ENCODE peak calls at places on chromosomes 11 and 22, in five cellular contexts. K, Z, S, C and H are unnamed samples.

GRCh38 chr22:44931077-44931540 is 78.7 kb downstream of the PHF21B start:
- DNase-seq in K (peak), Z (peak), S (peak), C (peak), H (peak)

GRCh38 chr11:101880208-101880607 is 34.6 kb upstream of the CEP126 start:
- DNase-seq in K (peak), Z (peak), S (no peak), C (peak), H (peak)

GRCh38 chr11:117985953-117986887 is at the start of gene IL10RA:
- DNase-seq in K (peak), Z (peak), S (peak), C (peak), H (peak)

GRCh38 chr11:2549491-2549875 is 104.7 kb downstream of the KCNQ1 start:
- DNase-seq in K (no peak), Z (no peak), S (peak), C (no peak), H (no peak)

GRCh38 chr11:112770487-112770886 is 190.7 kb upstream of the NCAM1 start:
- DNase-seq in K (no peak), Z (no peak), S (no peak), C (no peak), H (no peak)

GRCh38 chr11:19460718-19461405 is 220.1 kb upstream of the E2F8 start:
- DNase-seq in K (peak), Z (peak), S (peak), C (peak), H (no peak)

GRCh38 chr22:42565956-42566355 is 12.2 kb downstream of the SERHL2 start:
- DNase-seq in K (no peak), Z (no peak), S (no peak), C (no peak), H (no peak)

GRCh38 chr11:19989191-19989590 is 171.1 kb downstream of the DBX1 start:
- DNase-seq in K (peak), Z (no peak), S (no peak), C (no peak), H (no peak)

GRCh38 chr11:11279956-11280689 is 72.9 kb downstream of the CSNK2A3 start:
- DNase-seq in K (peak), Z (peak), S (no peak), C (no peak), H (peak)

GRCh38 chr11:91219501-91219900 is 996.7 kb upstream of the CHORDC1 start:
- DNase-seq in K (peak), Z (peak), S (no peak), C (no peak), H (peak)

GRCh38 chr22:36086170-36086490 is 57.5 kb upstream of the RBFOX2 start:
- DNase-seq in K (no peak), Z (no peak), S (no peak), C (no peak), H (no peak)

GRCh38 chr22:26903030-26903856 is 245.9 kb downstream of the MIAT start:
- DNase-seq in K (no peak), Z (no peak), S (peak), C (no peak), H (no peak)

GRCh38 chr11:46382644-46383403 is 1.4 kb downstream of the MDK start:
- DNase-seq in K (peak), Z (peak), S (no peak), C (peak), H (no peak)

GRCh38 chr11:57761301-57762234 is at the start of gene CTNND1:
- DNase-seq in K (peak), Z (peak), S (peak), C (peak), H (peak)

GRCh38 chr22:29737251-29738117 is 17.7 kb downstream of the CABP7 start:
- DNase-seq in K (no peak), Z (peak), S (no peak), C (no peak), H (no peak)

GRCh38 chr11:45774786-45775185 is 30.2 kb upstream of the SLC35C1 start:
- DNase-seq in K (no peak), Z (no peak), S (no peak), C (no peak), H (no peak)

GRCh38 chr11:96090711-96091110 is 166.8 kb upstream of the MTMR2 start:
- DNase-seq in K (peak), Z (peak), S (no peak), C (peak), H (peak)

GRCh38 chr11:75073459-75074190 is 23.1 kb downstream of the OR2AT4 start:
- DNase-seq in K (no peak), Z (no peak), S (no peak), C (no peak), H (no peak)
- TF ChIP-seq CTCF in K (no peak), Z (no peak), S (no peak), C (peak), H (no peak)

GRCh38 chr11:27119396-27119795 is 78.8 kb downstream of the BBOX1 start:
- DNase-seq in K (no peak), Z (no peak), S (no peak), C (no peak), H (no peak)

GRCh38 chr11:27120211-27120610 is 79.6 kb downstream of the BBOX1 start:
- DNase-seq in K (no peak), Z (peak), S (no peak), C (peak), H (peak)

GRCh38 chr11:27124514-27125264 is 84.1 kb downstream of the BBOX1 start:
- DNase-seq in K (peak), Z (peak), S (no peak), C (peak), H (peak)
- TF ChIP-seq CTCF in K (peak), Z (no peak), S (peak), C (peak), H (peak)

DNA sequence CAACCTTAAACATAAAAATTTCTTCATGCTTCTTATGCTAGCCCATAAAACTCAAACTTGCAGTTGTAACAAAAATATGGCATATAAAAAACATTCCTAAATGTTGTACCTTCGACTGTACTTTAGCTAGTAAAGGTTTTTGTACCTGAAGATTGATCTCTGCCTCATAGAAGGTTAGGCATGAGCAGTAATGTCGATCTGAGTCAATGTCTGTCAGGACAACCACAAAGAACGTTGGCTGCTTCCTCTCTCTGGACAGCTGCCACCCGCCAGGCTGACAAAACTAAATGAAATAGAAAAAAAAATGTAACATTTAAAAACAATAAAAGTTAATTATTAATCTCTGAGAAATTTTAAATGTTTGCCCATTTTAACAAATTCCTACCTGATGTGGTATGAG is 251.3 kb downstream of the SBF2 start:
- DNase-seq in K (no peak), Z (no peak), S (no peak), C (peak), H (peak)
- TF ChIP-seq CTCF in K (no peak), Z (no peak), S (no peak), C (no peak), H (no peak)

DNA sequence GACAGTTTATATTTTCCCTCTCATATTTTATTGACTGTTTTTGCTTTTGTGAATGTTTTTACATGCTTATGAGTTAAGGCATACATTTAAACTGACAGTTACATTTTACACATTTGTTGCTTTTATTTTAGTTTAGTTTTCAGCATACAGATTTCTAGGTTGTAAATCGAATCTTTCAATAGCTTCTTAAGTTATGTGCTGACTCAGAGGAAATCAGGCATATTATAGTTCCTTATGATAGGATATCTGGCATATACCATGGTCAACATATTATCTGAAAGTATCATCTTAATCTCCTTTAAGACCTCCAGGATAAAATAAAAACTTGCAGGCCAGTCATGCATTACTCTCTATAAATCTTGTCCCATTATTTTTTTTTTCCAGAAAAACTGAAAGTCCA is 916.6 kb downstream of the LRRC4C start:
- DNase-seq in K (no peak), Z (no peak), S (no peak), C (no peak), H (no peak)
- TF ChIP-seq CTCF in K (no peak), Z (no peak), S (no peak), C (no peak), H (no peak)

GRCh38 chr11:64764753-64765152 is 5.0 kb upstream of the PYGM start:
- DNase-seq in K (no peak), Z (no peak), S (no peak), C (no peak), H (no peak)

GRCh38 chr11:64765841-64766682 is 6.3 kb upstream of the PYGM start:
- DNase-seq in K (no peak), Z (no peak), S (peak), C (no peak), H (no peak)

GRCh38 chr11:64766881-64767280 is 7.1 kb upstream of the PYGM start:
- DNase-seq in K (no peak), Z (no peak), S (peak), C (no peak), H (no peak)

GRCh38 chr11:64763804-64764611 is 4.2 kb upstream of the PYGM start:
- DNase-seq in K (no peak), Z (no peak), S (peak), C (no peak), H (no peak)

DNA sequence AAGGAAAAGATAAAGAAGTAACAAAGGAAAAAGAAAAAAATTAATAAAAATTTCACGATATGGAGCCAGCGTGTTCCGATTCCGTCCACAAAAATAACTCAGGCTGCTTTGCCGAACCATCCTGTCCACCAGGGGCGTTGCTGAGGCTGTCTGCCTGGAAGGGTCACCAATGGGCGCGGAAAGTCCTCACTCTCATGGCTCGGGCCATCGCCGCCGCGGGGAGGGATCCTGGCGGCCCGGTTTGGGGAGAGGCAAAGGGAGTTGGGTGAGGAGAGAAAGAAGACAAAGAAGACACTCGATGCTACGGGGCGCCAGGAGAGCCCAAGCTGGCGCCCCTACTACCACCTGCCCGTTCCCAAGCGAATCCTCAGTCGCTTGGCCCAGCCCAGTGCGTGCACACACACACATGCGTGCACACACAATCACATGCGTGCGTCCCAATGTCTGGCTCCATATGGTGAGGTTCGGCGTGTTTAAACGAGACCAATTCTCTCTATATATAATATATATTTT is 5.6 kb upstream of the PYGM start:
- DNase-seq in K (no peak), Z (no peak), S (peak), C (no peak), H (no peak)
- TF ChIP-seq CTCF in K (no peak), Z (no peak), S (no peak), C (peak), H (no peak)